ENCODE peak calls at places on chromosomes 12 and 14, in four cellular contexts. One of them, this sample, is unnamed. For H3K9me3, the result is how much of the 10 kb centered on the place peaks cover.

GRCh38 chr14:71247106-71247505 is 339.8 kb downstream of the PCNX1 start:
- DNase-seq in A549: no peak
- DNase-seq in esophagus squamous epithelium: no peak
- DNase-seq in uterus: no peak
- DNase-seq in this sample: no peak

GRCh38 chr14:106538193-106538592 is 1011.8 kb downstream of the TMEM121 start:
- DNase-seq in A549: no peak
- DNase-seq in uterus: no peak
- DNase-seq in esophagus squamous epithelium: no peak
- DNase-seq in this sample: no peak

GRCh38 chr14:64324461-64325255 is 30.5 kb upstream of the ESR2 start:
- DNase-seq in uterus: no peak
- DNase-seq in esophagus squamous epithelium: no peak
- DNase-seq in A549: no peak
- DNase-seq in this sample: no peak

GRCh38 chr14:96274122-96274910 is 18.3 kb downstream of the BDKRB1 start:
- DNase-seq in uterus: no peak
- DNase-seq in esophagus squamous epithelium: no peak
- DNase-seq in A549: no peak
- DNase-seq in this sample: no peak

GRCh38 chr12:105423237-105423636 is 92.7 kb downstream of the C12orf75 start:
- DNase-seq in esophagus squamous epithelium: no peak
- DNase-seq in uterus: no peak
- DNase-seq in A549: no peak
- DNase-seq in this sample: no peak

GRCh38 chr12:130357241-130357640 is 19.6 kb downstream of the PIWIL1 start:
- DNase-seq in A549: no peak
- DNase-seq in uterus: no peak
- DNase-seq in esophagus squamous epithelium: no peak
- DNase-seq in this sample: no peak

GRCh38 chr12:96571101-96571862 is 81.9 kb downstream of the CFAP54 start:
- DNase-seq in esophagus squamous epithelium: no peak
- DNase-seq in A549: no peak
- DNase-seq in uterus: no peak
- DNase-seq in this sample: no peak

GRCh38 chr14:75866981-75867380 is 114.8 kb downstream of the TGFB3 start:
- DNase-seq in A549: no peak
- DNase-seq in uterus: no peak
- DNase-seq in esophagus squamous epithelium: no peak
- DNase-seq in this sample: no peak

GRCh38 chr14:96016761-96017160 is 22.4 kb upstream of the C14orf132 start:
- DNase-seq in esophagus squamous epithelium: no peak
- DNase-seq in A549: no peak
- DNase-seq in uterus: no peak
- DNase-seq in this sample: no peak

GRCh38 chr12:48331389-48331788 is 19.3 kb downstream of the ZNF641 start:
- DNase-seq in A549: no peak
- DNase-seq in uterus: no peak
- DNase-seq in esophagus squamous epithelium: no peak
- DNase-seq in this sample: no peak

GRCh38 chr14:100586520-100587247 is 533 bp downstream of the BEGAIN start:
- DNase-seq in A549: peak
- DNase-seq in uterus: no peak
- DNase-seq in esophagus squamous epithelium: no peak
- DNase-seq in this sample: peak

GRCh38 chr14:70097576-70098256 is 91.0 kb downstream of the SLC8A3 start:
- DNase-seq in esophagus squamous epithelium: no peak
- DNase-seq in uterus: no peak
- DNase-seq in A549: no peak
- DNase-seq in this sample: no peak

GRCh38 chr14:93023039-93023438 is 92.7 kb downstream of the ITPK1 start:
- DNase-seq in uterus: no peak
- DNase-seq in esophagus squamous epithelium: no peak
- DNase-seq in A549: peak
- DNase-seq in this sample: no peak

GRCh38 chr14:54782803-54783659 is 119.6 kb downstream of the GCH1 start:
- DNase-seq in A549: peak
- DNase-seq in uterus: no peak
- DNase-seq in esophagus squamous epithelium: no peak
- DNase-seq in this sample: no peak

GRCh38 chr12:49651855-49652254 is 28.5 kb downstream of the PRPF40B start:
- DNase-seq in A549: no peak
- DNase-seq in esophagus squamous epithelium: no peak
- DNase-seq in uterus: no peak
- DNase-seq in this sample: no peak

GRCh38 chr12:53676715-53677611 is 1.1 kb upstream of the ATP5MC2 start:
- DNase-seq in uterus: peak
- DNase-seq in esophagus squamous epithelium: no peak
- DNase-seq in A549: no peak
- DNase-seq in this sample: peak

GRCh38 chr12:53483979-53484377 is 15.3 kb downstream of the MAP3K12 start:
- DNase-seq in uterus: no peak
- DNase-seq in A549: no peak
- DNase-seq in esophagus squamous epithelium: no peak
- DNase-seq in this sample: no peak

GRCh38 chr14:28758253-28758915 is 8.2 kb upstream of the FOXG1 start:
- DNase-seq in uterus: no peak
- DNase-seq in A549: no peak
- DNase-seq in esophagus squamous epithelium: no peak
- DNase-seq in this sample: no peak

GRCh38 chr12:130161261-130162231 is 718 bp upstream of the FZD10 start:
- DNase-seq in A549: no peak
- DNase-seq in uterus: peak
- DNase-seq in esophagus squamous epithelium: no peak
- DNase-seq in this sample: peak

GRCh38 chr12:43912851-43913250 is 77.0 kb downstream of the TMEM117 start:
- DNase-seq in A549: no peak
- DNase-seq in esophagus squamous epithelium: no peak
- DNase-seq in uterus: no peak
- DNase-seq in this sample: no peak

GRCh38 chr12:25829192-25829591 is 129.3 kb upstream of the RASSF8 start:
- DNase-seq in uterus: no peak
- DNase-seq in esophagus squamous epithelium: no peak
- DNase-seq in A549: peak
- DNase-seq in this sample: no peak

GRCh38 chr12:15756822-15757221 is 32.4 kb downstream of the EPS8 start:
- DNase-seq in esophagus squamous epithelium: no peak
- DNase-seq in uterus: no peak
- DNase-seq in A549: no peak
- DNase-seq in this sample: no peak

GRCh38 chr12:88309546-88309945 is 167.4 kb downstream of the TMTC3 start:
- DNase-seq in esophagus squamous epithelium: no peak
- DNase-seq in A549: no peak
- DNase-seq in uterus: no peak
- DNase-seq in this sample: no peak

GRCh38 chr12:100234591-100235304 is 32.1 kb downstream of the DEPDC4 start:
- DNase-seq in esophagus squamous epithelium: no peak
- DNase-seq in A549: peak
- DNase-seq in uterus: no peak
- DNase-seq in this sample: no peak

GRCh38 chr12:17333287-17333686 is 727.3 kb upstream of the LMO3 start:
- DNase-seq in uterus: no peak
- DNase-seq in esophagus squamous epithelium: no peak
- DNase-seq in A549: peak
- DNase-seq in this sample: no peak

GRCh38 chr14:94051115-94051514 is 25.0 kb downstream of the OTUB2 start:
- DNase-seq in esophagus squamous epithelium: no peak
- DNase-seq in A549: peak
- DNase-seq in uterus: peak
- DNase-seq in this sample: peak

GRCh38 chr14:63275611-63276010 is 43.1 kb downstream of the GPHB5 start:
- DNase-seq in A549: no peak
- DNase-seq in esophagus squamous epithelium: no peak
- DNase-seq in uterus: no peak
- DNase-seq in this sample: no peak

GRCh38 chr14:33165144-33165925 is 226.7 kb downstream of the NPAS3 start:
- DNase-seq in A549: no peak
- DNase-seq in uterus: no peak
- DNase-seq in esophagus squamous epithelium: no peak
- DNase-seq in this sample: no peak

DNA sequence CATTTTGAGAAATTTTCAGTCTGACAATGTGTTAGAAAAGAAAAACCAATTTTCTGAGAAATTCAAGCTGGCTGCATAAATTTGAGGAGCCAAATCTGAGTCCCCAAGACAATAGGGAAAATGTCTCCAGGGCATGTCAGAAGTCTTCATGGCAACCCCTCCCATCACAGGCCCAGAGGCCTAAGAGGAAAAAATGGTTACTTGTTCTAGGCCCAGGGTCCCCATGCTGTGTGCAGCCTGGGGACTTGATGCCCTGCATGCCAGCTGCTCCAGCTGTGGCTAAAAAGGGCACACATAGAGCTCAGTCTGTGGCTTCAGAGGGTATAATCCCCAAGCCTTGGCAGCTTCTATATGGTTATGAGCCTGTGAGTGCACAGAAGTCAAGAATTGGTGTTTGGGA is 464.6 kb downstream of the CCER1 start:
- DNase-seq in A549: no peak
- DNase-seq in esophagus squamous epithelium: no peak
- DNase-seq in uterus: no peak
- DNase-seq in this sample: no peak
- H3K9me3 ChIP-seq in A549: under half
- H3K9me3 ChIP-seq in esophagus squamous epithelium: under half
- H3K9me3 ChIP-seq in uterus: under half
- H3K9me3 ChIP-seq in this sample: under half

GRCh38 chr14:103442288-103442687 is 57.1 kb downstream of the MARK3 start:
- DNase-seq in A549: no peak
- DNase-seq in uterus: no peak
- DNase-seq in esophagus squamous epithelium: no peak
- DNase-seq in this sample: no peak
- TF ChIP-seq POLR2A in A549: no peak
- TF ChIP-seq POLR2A in uterus: no peak
- TF ChIP-seq POLR2A in esophagus squamous epithelium: no peak
- TF ChIP-seq POLR2A in this sample: no peak

GRCh38 chr12:93762059-93762719 is 85.0 kb downstream of the CRADD start:
- DNase-seq in uterus: no peak
- DNase-seq in esophagus squamous epithelium: no peak
- DNase-seq in A549: no peak
- DNase-seq in this sample: no peak
- H3K27ac ChIP-seq in uterus: peak
- H3K27ac ChIP-seq in esophagus squamous epithelium: no peak
- H3K27ac ChIP-seq in A549: peak
- H3K27ac ChIP-seq in this sample: no peak

GRCh38 chr14:67763158-67763822 is 53.1 kb downstream of the ZFYVE26 start:
- DNase-seq in uterus: no peak
- DNase-seq in esophagus squamous epithelium: no peak
- DNase-seq in A549: peak
- DNase-seq in this sample: no peak
- H3K9me3 ChIP-seq in uterus: under half
- H3K9me3 ChIP-seq in esophagus squamous epithelium: under half
- H3K9me3 ChIP-seq in A549: under half
- H3K9me3 ChIP-seq in this sample: under half

This sample was measured in ovary.